ENCODE peak calls at places on chromosomes 5 and 9, in four cellular contexts. L is GM04504, G is T-cell, S is cardiac muscle cell. W is an unnamed sample.

GRCh38 chr9:134566936-134567335 is 74.7 kb upstream of the COL5A1 start:
- DNase-seq in L (no peak), G (peak), S (no peak), W (no peak)

GRCh38 chr9:93261281-93261680 is 77.3 kb downstream of the WNK2 start:
- DNase-seq in L (no peak), G (no peak), S (no peak), W (peak)

GRCh38 chr9:69556707-69557106 is 115.5 kb downstream of the APBA1 start:
- DNase-seq in L (no peak), G (no peak), S (no peak), W (peak)

GRCh38 chr9:106697799-106698591 is 165.0 kb upstream of the ZNF462 start:
- DNase-seq in L (peak), G (no peak), S (peak), W (peak)

GRCh38 chr5:64758916-64759315 is 9.6 kb downstream of the SREK1IP1 start:
- DNase-seq in L (no peak), G (no peak), S (no peak), W (no peak)

GRCh38 chr5:123358751-123359150 is 64.5 kb downstream of the CEP120 start:
- DNase-seq in L (no peak), G (no peak), S (no peak), W (no peak)

GRCh38 chr5:140554454-140554853 is 2.8 kb downstream of the SRA1 start:
- DNase-seq in L (no peak), G (no peak), S (peak), W (no peak)

GRCh38 chr5:154134499-154134898 is 56.0 kb upstream of the GALNT10 start:
- DNase-seq in L (no peak), G (no peak), S (no peak), W (no peak)

GRCh38 chr9:6959275-6960000 is 201.7 kb downstream of the KDM4C start:
- DNase-seq in L (no peak), G (no peak), S (no peak), W (no peak)

GRCh38 chr5:68395844-68396523 is 180.4 kb downstream of the PIK3R1 start:
- DNase-seq in L (no peak), G (no peak), S (no peak), W (no peak)

GRCh38 chr5:14054965-14055963 is 87.9 kb upstream of the TRIO start:
- DNase-seq in L (no peak), G (no peak), S (no peak), W (no peak)

GRCh38 chr5:1486271-1486670 is 37.5 kb downstream of the LPCAT1 start:
- DNase-seq in L (no peak), G (no peak), S (no peak), W (no peak)

GRCh38 chr5:142587354-142587965 is 98.4 kb downstream of the FGF1 start:
- DNase-seq in L (no peak), G (no peak), S (peak), W (peak)